ENCODE peak calls at places on chromosomes 5 and 9, in four cellular contexts. B is head of caudate nucleus, K is WTC11, G is midbrain. S is an unnamed sample.

GRCh38 chr9:87567047-87567446 is 69.4 kb downstream of the DAPK1 start:
- DNase-seq in K (no peak), B (no peak), G (no peak), S (no peak)

GRCh38 chr9:111096051-111096450 is 57.8 kb upstream of the LPAR1 start:
- DNase-seq in K (no peak), B (no peak), G (no peak), S (no peak)

GRCh38 chr5:39476466-39477215 is 51.9 kb upstream of the DAB2 start:
- DNase-seq in B (no peak), K (no peak), G (no peak), S (no peak)

GRCh38 chr5:138438724-138439536 is at the start of gene REEP2:
- DNase-seq in B (peak), K (peak), G (peak), S (no peak)

GRCh38 chr9:114164191-114164794 is 9.0 kb downstream of the COL27A1 start:
- DNase-seq in B (no peak), G (no peak), K (no peak), S (no peak)

GRCh38 chr5:41095324-41096101 is 24.4 kb upstream of the MROH2B start:
- DNase-seq in G (no peak), K (no peak), B (no peak), S (no peak)

GRCh38 chr5:78662323-78662722 is 13.8 kb upstream of the LHFPL2 start:
- DNase-seq in B (no peak), K (no peak), G (no peak), S (no peak)

GRCh38 chr5:135069895-135070657 is 36.0 kb upstream of the PITX1 start:
- DNase-seq in G (no peak), B (no peak), K (no peak), S (no peak)

GRCh38 chr5:164060956-164061355 is 555.5 kb downstream of the MAT2B start:
- DNase-seq in K (no peak), B (no peak), G (no peak), S (no peak)

GRCh38 chr9:136157477-136158265 is 39.0 kb upstream of the TMEM250 start:
- DNase-seq in K (peak), B (no peak), G (no peak), S (no peak)

GRCh38 chr9:19320495-19320894 is 59.5 kb downstream of the RPS6 start:
- DNase-seq in G (no peak), B (no peak), K (no peak), S (no peak)